ENCODE peak calls at places on chromosomes 5 and 9, in six cellular contexts. Y is lower leg skin; K is activated naive CD4-positive, alpha-beta T cell treated with anti-CD3 and anti-CD28 coated beads, Interleukin-2, amount 50 U/mL, for 16 hours; V is RPMI8226; W is SW480; B is NCI-H1092 treated with DMSO at 0.1 percent for 48 hours. O is an unnamed sample.

GRCh38 chr5:68141494-68141893 is 74.1 kb upstream of the PIK3R1 start:
- DNase-seq in W (no peak), K (no peak), V (no peak), Y (no peak), B (no peak), O (no peak)

GRCh38 chr5:34538026-34538672 is 118.0 kb upstream of the RAI14 start:
- DNase-seq in W (no peak), V (no peak), B (no peak), K (peak), Y (no peak), O (no peak)

GRCh38 chr5:154333016-154333415 is 112.8 kb upstream of the SAP30L start:
- DNase-seq in K (no peak), B (no peak), Y (no peak), V (peak), W (no peak), O (no peak)

GRCh38 chr9:123756484-123757106 is 173.3 kb downstream of the DENND1A start:
- DNase-seq in B (no peak), V (no peak), K (no peak), Y (no peak), W (no peak), O (no peak)

GRCh38 chr5:34486808-34487201 is 169.3 kb upstream of the RAI14 start:
- DNase-seq in B (no peak), Y (no peak), V (no peak), W (no peak), K (no peak), O (no peak)

GRCh38 chr9:6907772-6908381 is 150.1 kb downstream of the KDM4C start:
- DNase-seq in K (no peak), V (no peak), Y (no peak), W (no peak), B (peak), O (peak)

GRCh38 chr9:134618823-134619454 is 22.7 kb upstream of the COL5A1 start:
- DNase-seq in K (no peak), Y (no peak), W (no peak), B (no peak), V (no peak), O (no peak)

GRCh38 chr5:133662578-133662977 is 50.2 kb upstream of the FSTL4 start:
- DNase-seq in K (no peak), V (no peak), Y (peak), B (no peak), W (peak), O (no peak)

GRCh38 chr9:133060417-133060841 is 1.4 kb upstream of the CEL start:
- DNase-seq in B (no peak), K (no peak), Y (no peak), V (no peak), W (no peak), O (peak)

GRCh38 chr5:178651046-178651810 is 24.4 kb upstream of the CLK4 start:
- DNase-seq in K (no peak), V (no peak), B (no peak), W (no peak), Y (no peak), O (no peak)

GRCh38 chr5:137733922-137734695 is 1.8 kb downstream of the KLHL3 start:
- DNase-seq in Y (no peak), W (no peak), K (no peak), B (peak), V (no peak), O (no peak)

GRCh38 chr9:134537891-134538520 is 103.6 kb upstream of the COL5A1 start:
- DNase-seq in B (no peak), Y (no peak), K (no peak), V (no peak), W (no peak), O (no peak)

GRCh38 chr9:129894106-129894823 is 59.0 kb downstream of the USP20 start:
- DNase-seq in W (no peak), K (no peak), B (no peak), Y (no peak), V (no peak), O (peak)

GRCh38 chr5:57685866-57686265 is 203.3 kb upstream of the ACTBL2 start:
- DNase-seq in B (no peak), V (no peak), K (no peak), Y (no peak), W (no peak), O (no peak)

GRCh38 chr9:116587919-116588318 is 99.2 kb upstream of the TRIM32 start:
- DNase-seq in Y (no peak), K (no peak), W (no peak), B (no peak), V (no peak), O (no peak)

GRCh38 chr9:23850242-23851023 is 24.4 kb upstream of the ELAVL2 start:
- DNase-seq in W (no peak), Y (no peak), K (no peak), B (peak), V (peak), O (no peak)

GRCh38 chr5:5156461-5157082 is 16.4 kb downstream of the ADAMTS16 start:
- DNase-seq in K (no peak), W (no peak), Y (no peak), B (no peak), V (no peak), O (no peak)

GRCh38 chr5:1080414-1080813 is 31.4 kb downstream of the SLC12A7 start:
- DNase-seq in W (no peak), B (no peak), Y (no peak), V (no peak), K (no peak), O (no peak)

GRCh38 chr5:75042511-75042910 is 9.8 kb downstream of the GCNT4 start:
- DNase-seq in K (no peak), B (no peak), V (no peak), W (no peak), Y (no peak), O (no peak)

GRCh38 chr9:90394866-90395265 is 247.8 kb downstream of the DIRAS2 start:
- DNase-seq in B (no peak), W (no peak), Y (no peak), V (no peak), K (no peak), O (no peak)

GRCh38 chr9:6545017-6545691 is 100.4 kb downstream of the GLDC start:
- DNase-seq in Y (no peak), V (no peak), W (no peak), B (no peak), K (no peak), O (no peak)

GRCh38 chr5:178111925-178112324 is 1.4 kb upstream of the N4BP3 start:
- DNase-seq in W (no peak), B (no peak), Y (no peak), V (no peak), K (no peak), O (peak)

GRCh38 chr5:63205976-63206375 is 627.4 kb downstream of the LRRC70 start:
- DNase-seq in W (no peak), K (no peak), Y (no peak), B (no peak), V (no peak), O (no peak)

GRCh38 chr5:149428032-149428431 is 48.9 kb upstream of the IL17B start:
- DNase-seq in B (no peak), W (no peak), Y (no peak), K (no peak), V (no peak), O (no peak)

GRCh38 chr5:141914154-141914743 is 9.4 kb upstream of the DELE1 start:
- DNase-seq in V (peak), W (peak), B (peak), Y (no peak), K (peak), O (no peak)

GRCh38 chr5:79241535-79241979 is 5.6 kb downstream of the JMY start:
- DNase-seq in V (no peak), W (no peak), Y (no peak), B (no peak), K (no peak), O (no peak)

O was measured in NAMALWA.